ENCODE peak calls at places on chromosome 22, in seven cellular contexts. Y is stimulated activated CD8-positive, alpha-beta memory T cell treated with anti-CD3 and anti-CD28 coated beads, Interleukin-12 subunit alpha, Interleukin-12 subunit beta, amount 100 ng/mL, for 4 hours; Z is activated CD4-positive, alpha-beta T cell treated with anti-CD3 and anti-CD28 coated beads, Interleukin-2, amount 50 U/mL, for 1 hour; L is hypothalamus; A is T-helper 2 cell; Q is stimulated activated CD4-positive, alpha-beta T cell treated with anti-CD3 and anti-CD28 coated beads, Interleukin-4, amount 100 ng/mL, for 4 hours; S is HS-27A. K is an unnamed sample.

GRCh38 chr22:29266564-29267461 is 968 bp downstream of the RHBDD3 start:
- DNase-seq in Y (no peak), Z (no peak), L (no peak), A (no peak), Q (no peak), S (no peak), K (no peak)

GRCh38 chr22:41217553-41218157 is 12.5 kb downstream of the L3MBTL2 start:
- DNase-seq in Y (no peak), Z (peak; percentile 23), L (no peak), A (no peak), Q (peak; percentile 10), S (no peak), K (peak; percentile 58)

GRCh38 chr22:39244496-39245129 is at the start of gene PDGFB:
- DNase-seq in Y (no peak), Z (no peak), L (no peak), A (no peak), Q (no peak), S (no peak), K (no peak)

GRCh38 chr22:21652010-21652546 is 10.0 kb downstream of the SDF2L1 start:
- DNase-seq in Y (peak; percentile 66), Z (peak; percentile 74), L (no peak), A (peak; percentile 75), Q (peak; percentile 77), S (peak; percentile 61), K (no peak)

GRCh38 chr22:44567846-44568493 is 69.9 kb upstream of the RTL6 start:
- DNase-seq in Y (peak; percentile 6), Z (peak; percentile 46), L (no peak), A (peak; percentile 31), Q (peak; percentile 25), S (no peak), K (no peak)

GRCh38 chr22:44574057-44574456 is 76.0 kb upstream of the RTL6 start:
- DNase-seq in Y (no peak), Z (no peak), L (no peak), A (no peak), Q (no peak), S (peak; percentile 47), K (peak; percentile 9)

GRCh38 chr22:21443057-21443734 is 24.0 kb upstream of the TMEM191C start:
- DNase-seq in Y (no peak), Z (no peak), L (no peak), A (no peak), Q (no peak), S (no peak), K (no peak)

GRCh38 chr22:17198188-17199130 is 20.8 kb downstream of the ADA2 start:
- DNase-seq in Y (no peak), Z (no peak), L (no peak), A (no peak), Q (no peak), S (no peak), K (no peak)

GRCh38 chr22:35312198-35313059 is 12.7 kb downstream of the TOM1 start:
- DNase-seq in Y (no peak), Z (no peak), L (no peak), A (no peak), Q (no peak), S (no peak), K (no peak)

GRCh38 chr22:39185601-39186012 is 33.1 kb upstream of the CBX7 start:
- DNase-seq in Y (no peak), Z (no peak), L (peak; percentile 47), A (no peak), Q (no peak), S (no peak), K (no peak)

GRCh38 chr22:46047226-46047625 is 70.3 kb upstream of the WNT7B start:
- DNase-seq in Y (no peak), Z (no peak), L (no peak), A (no peak), Q (no peak), S (no peak), K (no peak)

GRCh38 chr22:36322602-36322915 is 65.2 kb downstream of the MYH9 start:
- DNase-seq in Y (no peak), Z (no peak), L (no peak), A (no peak), Q (no peak), S (no peak), K (no peak)

GRCh38 chr22:35376728-35377472 is 4.0 kb upstream of the HMOX1 start:
- DNase-seq in Y (peak; percentile 30), Z (no peak), L (peak; percentile 66), A (peak; percentile 12), Q (peak; percentile 58), S (peak; percentile 81), K (peak; percentile 84)

GRCh38 chr22:42889290-42889689 is 32.2 kb upstream of the ARFGAP3 start:
- DNase-seq in Y (no peak), Z (no peak), L (no peak), A (no peak), Q (no peak), S (no peak), K (no peak)

K was measured in keratinocyte.